ENCODE peak calls at places on chromosomes 11 and 22, in four cellular contexts. One of them, this sample, is unnamed.

GRCh38 chr11:1168256-1168655 is 10.5 kb downstream of the MUC5AC start:
- DNase-seq in stimulated activated effector memory CD8-positive, alpha-beta T cell treated with anti-CD3 and anti-CD28 coated beads, Interleukin-12 subunit alpha, Interleukin-12 subunit beta, amount 100 ng/mL, for 72 hours: no peak
- DNase-seq in cardiac fibroblast: no peak
- DNase-seq in GM23338: no peak
- DNase-seq in this sample: no peak

GRCh38 chr11:66317322-66317765 is 500 bp upstream of the CD248 start:
- DNase-seq in cardiac fibroblast: peak; percentile 88
- DNase-seq in stimulated activated effector memory CD8-positive, alpha-beta T cell treated with anti-CD3 and anti-CD28 coated beads, Interleukin-12 subunit alpha, Interleukin-12 subunit beta, amount 100 ng/mL, for 72 hours: no peak
- DNase-seq in GM23338: no peak
- DNase-seq in this sample: no peak

GRCh38 chr22:37062366-37062655 is 10.8 kb downstream of the KCTD17 start:
- DNase-seq in GM23338: no peak
- DNase-seq in stimulated activated effector memory CD8-positive, alpha-beta T cell treated with anti-CD3 and anti-CD28 coated beads, Interleukin-12 subunit alpha, Interleukin-12 subunit beta, amount 100 ng/mL, for 72 hours: no peak
- DNase-seq in cardiac fibroblast: no peak
- DNase-seq in this sample: no peak

GRCh38 chr11:14905104-14906033 is 13.3 kb upstream of the CYP2R1 start:
- DNase-seq in stimulated activated effector memory CD8-positive, alpha-beta T cell treated with anti-CD3 and anti-CD28 coated beads, Interleukin-12 subunit alpha, Interleukin-12 subunit beta, amount 100 ng/mL, for 72 hours: peak; percentile 75
- DNase-seq in cardiac fibroblast: peak; percentile 47
- DNase-seq in GM23338: peak; percentile 93
- DNase-seq in this sample: peak; percentile 81

GRCh38 chr11:45704133-45704532 is 38.7 kb upstream of the CHST1 start:
- DNase-seq in cardiac fibroblast: no peak
- DNase-seq in GM23338: no peak
- DNase-seq in stimulated activated effector memory CD8-positive, alpha-beta T cell treated with anti-CD3 and anti-CD28 coated beads, Interleukin-12 subunit alpha, Interleukin-12 subunit beta, amount 100 ng/mL, for 72 hours: no peak
- DNase-seq in this sample: no peak

GRCh38 chr11:17076517-17077239 is 789 bp downstream of the RPS13 start:
- DNase-seq in cardiac fibroblast: peak; percentile 25
- DNase-seq in GM23338: no peak
- DNase-seq in stimulated activated effector memory CD8-positive, alpha-beta T cell treated with anti-CD3 and anti-CD28 coated beads, Interleukin-12 subunit alpha, Interleukin-12 subunit beta, amount 100 ng/mL, for 72 hours: no peak
- DNase-seq in this sample: no peak

GRCh38 chr11:4606231-4607015 is 1.6 kb downstream of the TRIM68 start:
- DNase-seq in cardiac fibroblast: peak; percentile 42
- DNase-seq in stimulated activated effector memory CD8-positive, alpha-beta T cell treated with anti-CD3 and anti-CD28 coated beads, Interleukin-12 subunit alpha, Interleukin-12 subunit beta, amount 100 ng/mL, for 72 hours: no peak
- DNase-seq in GM23338: no peak
- DNase-seq in this sample: no peak

GRCh38 chr22:31585161-31585859 is 76.7 kb downstream of the PISD start:
- DNase-seq in stimulated activated effector memory CD8-positive, alpha-beta T cell treated with anti-CD3 and anti-CD28 coated beads, Interleukin-12 subunit alpha, Interleukin-12 subunit beta, amount 100 ng/mL, for 72 hours: no peak
- DNase-seq in cardiac fibroblast: peak; percentile 69
- DNase-seq in GM23338: no peak
- DNase-seq in this sample: no peak

GRCh38 chr11:116605543-116605942 is 167.2 kb downstream of the BUD13 start:
- DNase-seq in stimulated activated effector memory CD8-positive, alpha-beta T cell treated with anti-CD3 and anti-CD28 coated beads, Interleukin-12 subunit alpha, Interleukin-12 subunit beta, amount 100 ng/mL, for 72 hours: no peak
- DNase-seq in cardiac fibroblast: peak; percentile 27
- DNase-seq in GM23338: peak; percentile 95
- DNase-seq in this sample: no peak

GRCh38 chr11:94511932-94512781 is at the start of gene C11orf97:
- DNase-seq in stimulated activated effector memory CD8-positive, alpha-beta T cell treated with anti-CD3 and anti-CD28 coated beads, Interleukin-12 subunit alpha, Interleukin-12 subunit beta, amount 100 ng/mL, for 72 hours: peak; percentile 21
- DNase-seq in GM23338: peak; percentile 91
- DNase-seq in cardiac fibroblast: peak; percentile 41
- DNase-seq in this sample: peak; percentile 26

GRCh38 chr11:29351301-29351873 is 665.4 kb downstream of the KCNA4 start:
- DNase-seq in GM23338: no peak
- DNase-seq in cardiac fibroblast: no peak
- DNase-seq in stimulated activated effector memory CD8-positive, alpha-beta T cell treated with anti-CD3 and anti-CD28 coated beads, Interleukin-12 subunit alpha, Interleukin-12 subunit beta, amount 100 ng/mL, for 72 hours: no peak
- DNase-seq in this sample: no peak

GRCh38 chr22:45612451-45612901 is 59.2 kb upstream of the ATXN10 start:
- DNase-seq in stimulated activated effector memory CD8-positive, alpha-beta T cell treated with anti-CD3 and anti-CD28 coated beads, Interleukin-12 subunit alpha, Interleukin-12 subunit beta, amount 100 ng/mL, for 72 hours: peak; percentile 26
- DNase-seq in cardiac fibroblast: peak; percentile 80
- DNase-seq in GM23338: no peak
- DNase-seq in this sample: no peak

GRCh38 chr11:127451852-127452251 is 451.3 kb upstream of the KIRREL3 start:
- DNase-seq in GM23338: no peak
- DNase-seq in cardiac fibroblast: no peak
- DNase-seq in stimulated activated effector memory CD8-positive, alpha-beta T cell treated with anti-CD3 and anti-CD28 coated beads, Interleukin-12 subunit alpha, Interleukin-12 subunit beta, amount 100 ng/mL, for 72 hours: no peak
- DNase-seq in this sample: no peak